ENCODE peak calls at places on chromosomes 5 and 9, in eight cellular contexts. One of them, this sample, is unnamed.

GRCh38 chr9:91500509-91501011 is 76.9 kb upstream of the NFIL3 start:
- DNase-seq in CD8-positive, alpha-beta T cell: no peak
- DNase-seq in osteoblast: peak; percentile 86
- DNase-seq in GM06990: no peak
- DNase-seq in fibroblast of lung: peak; percentile 96
- DNase-seq in mesendoderm: no peak
- DNase-seq in mesenchymal stem cell: peak; percentile 92
- DNase-seq in PC-3: peak; percentile 69
- DNase-seq in this sample: no peak

GRCh38 chr5:103511554-103511885 is 51.1 kb downstream of the NUDT12 start:
- DNase-seq in GM06990: no peak
- DNase-seq in mesenchymal stem cell: peak; percentile 27
- DNase-seq in fibroblast of lung: peak; percentile 45
- DNase-seq in mesendoderm: no peak
- DNase-seq in CD8-positive, alpha-beta T cell: no peak
- DNase-seq in PC-3: peak; percentile 92
- DNase-seq in osteoblast: no peak
- DNase-seq in this sample: no peak

GRCh38 chr5:55241756-55242155 is 8.3 kb upstream of the CCNO start:
- DNase-seq in PC-3: no peak
- DNase-seq in mesendoderm: no peak
- DNase-seq in mesenchymal stem cell: no peak
- DNase-seq in osteoblast: no peak
- DNase-seq in GM06990: no peak
- DNase-seq in fibroblast of lung: no peak
- DNase-seq in CD8-positive, alpha-beta T cell: no peak
- DNase-seq in this sample: no peak

GRCh38 chr5:127216906-127217675 is 73.5 kb upstream of the MEGF10 start:
- DNase-seq in GM06990: no peak
- DNase-seq in CD8-positive, alpha-beta T cell: no peak
- DNase-seq in fibroblast of lung: peak; percentile 24
- DNase-seq in osteoblast: no peak
- DNase-seq in PC-3: no peak
- DNase-seq in mesenchymal stem cell: no peak
- DNase-seq in mesendoderm: peak; percentile 48
- DNase-seq in this sample: no peak

GRCh38 chr5:4676934-4677333 is 463.2 kb upstream of the ADAMTS16 start:
- DNase-seq in CD8-positive, alpha-beta T cell: no peak
- DNase-seq in mesenchymal stem cell: no peak
- DNase-seq in osteoblast: no peak
- DNase-seq in PC-3: no peak
- DNase-seq in mesendoderm: no peak
- DNase-seq in GM06990: no peak
- DNase-seq in fibroblast of lung: peak; percentile 75
- DNase-seq in this sample: no peak

GRCh38 chr5:151592855-151593408 is 1.8 kb upstream of the FAT2 start:
- DNase-seq in fibroblast of lung: no peak
- DNase-seq in PC-3: no peak
- DNase-seq in mesenchymal stem cell: peak; percentile 3
- DNase-seq in osteoblast: peak; percentile 88
- DNase-seq in mesendoderm: peak; percentile 25
- DNase-seq in GM06990: no peak
- DNase-seq in CD8-positive, alpha-beta T cell: no peak
- DNase-seq in this sample: no peak

GRCh38 chr5:174251305-174251704 is 205.8 kb downstream of the NSG2 start:
- DNase-seq in fibroblast of lung: no peak
- DNase-seq in osteoblast: no peak
- DNase-seq in mesenchymal stem cell: no peak
- DNase-seq in CD8-positive, alpha-beta T cell: no peak
- DNase-seq in GM06990: no peak
- DNase-seq in PC-3: no peak
- DNase-seq in mesendoderm: no peak
- DNase-seq in this sample: no peak

GRCh38 chr5:52727568-52727967 is 60.1 kb upstream of the ITGA1 start:
- DNase-seq in fibroblast of lung: peak; percentile 48
- DNase-seq in osteoblast: peak; percentile 49
- DNase-seq in CD8-positive, alpha-beta T cell: no peak
- DNase-seq in PC-3: peak; percentile 84
- DNase-seq in mesendoderm: peak; percentile 22
- DNase-seq in mesenchymal stem cell: peak; percentile 90
- DNase-seq in GM06990: no peak
- DNase-seq in this sample: no peak

GRCh38 chr9:571066-571465 is 270.4 kb upstream of the DMRT1 start:
- DNase-seq in mesenchymal stem cell: no peak
- DNase-seq in fibroblast of lung: no peak
- DNase-seq in mesendoderm: no peak
- DNase-seq in CD8-positive, alpha-beta T cell: no peak
- DNase-seq in GM06990: no peak
- DNase-seq in PC-3: no peak
- DNase-seq in osteoblast: no peak
- DNase-seq in this sample: no peak

GRCh38 chr5:110900829-110901228 is 162.0 kb downstream of the SLC25A46 start:
- DNase-seq in osteoblast: no peak
- DNase-seq in PC-3: peak; percentile 96
- DNase-seq in GM06990: no peak
- DNase-seq in mesenchymal stem cell: peak; percentile 85
- DNase-seq in CD8-positive, alpha-beta T cell: no peak
- DNase-seq in mesendoderm: no peak
- DNase-seq in fibroblast of lung: peak; percentile 99
- DNase-seq in this sample: no peak

GRCh38 chr5:173909205-173909604 is 21.1 kb downstream of the CPEB4 start:
- DNase-seq in fibroblast of lung: no peak
- DNase-seq in PC-3: no peak
- DNase-seq in osteoblast: no peak
- DNase-seq in mesendoderm: no peak
- DNase-seq in mesenchymal stem cell: no peak
- DNase-seq in CD8-positive, alpha-beta T cell: no peak
- DNase-seq in GM06990: no peak
- DNase-seq in this sample: no peak

GRCh38 chr5:58462623-58463230 is 2.8 kb upstream of the PLK2 start:
- DNase-seq in fibroblast of lung: peak; percentile 53
- DNase-seq in mesendoderm: peak; percentile 58
- DNase-seq in PC-3: peak; percentile 74
- DNase-seq in osteoblast: peak; percentile 15
- DNase-seq in mesenchymal stem cell: peak; percentile 79
- DNase-seq in CD8-positive, alpha-beta T cell: peak; percentile 25
- DNase-seq in GM06990: peak; percentile 18
- DNase-seq in this sample: peak; percentile 24

GRCh38 chr9:37953775-37954437 is 50.0 kb upstream of the SLC25A51 start:
- DNase-seq in fibroblast of lung: peak; percentile 99
- DNase-seq in GM06990: peak; percentile 83
- DNase-seq in mesendoderm: peak; percentile 56
- DNase-seq in PC-3: peak; percentile 96
- DNase-seq in CD8-positive, alpha-beta T cell: no peak
- DNase-seq in osteoblast: peak; percentile 97
- DNase-seq in mesenchymal stem cell: peak; percentile 99
- DNase-seq in this sample: no peak

GRCh38 chr9:127178646-127179632 is 56.5 kb upstream of the ANGPTL2 start:
- DNase-seq in GM06990: no peak
- DNase-seq in CD8-positive, alpha-beta T cell: no peak
- DNase-seq in mesenchymal stem cell: no peak
- DNase-seq in osteoblast: peak; percentile 32
- DNase-seq in PC-3: no peak
- DNase-seq in mesendoderm: no peak
- DNase-seq in fibroblast of lung: no peak
- DNase-seq in this sample: peak; percentile 72

GRCh38 chr9:22257026-22257425 is 189.6 kb upstream of the DMRTA1 start:
- DNase-seq in GM06990: no peak
- DNase-seq in CD8-positive, alpha-beta T cell: no peak
- DNase-seq in osteoblast: no peak
- DNase-seq in fibroblast of lung: no peak
- DNase-seq in PC-3: peak; percentile 48
- DNase-seq in mesenchymal stem cell: no peak
- DNase-seq in mesendoderm: no peak
- DNase-seq in this sample: no peak

GRCh38 chr5:83038924-83039323 is 38.3 kb downstream of the TMEM167A start:
- DNase-seq in osteoblast: no peak
- DNase-seq in PC-3: no peak
- DNase-seq in mesenchymal stem cell: no peak
- DNase-seq in fibroblast of lung: no peak
- DNase-seq in CD8-positive, alpha-beta T cell: no peak
- DNase-seq in mesendoderm: no peak
- DNase-seq in GM06990: no peak
- DNase-seq in this sample: no peak

GRCh38 chr5:43602818-43603534 is at the start of gene NNT:
- DNase-seq in PC-3: peak; percentile 42
- DNase-seq in mesendoderm: peak; percentile 72
- DNase-seq in CD8-positive, alpha-beta T cell: peak; percentile 61
- DNase-seq in fibroblast of lung: peak; percentile 59
- DNase-seq in GM06990: peak; percentile 88
- DNase-seq in mesenchymal stem cell: peak; percentile 59
- DNase-seq in osteoblast: peak; percentile 84
- DNase-seq in this sample: peak; percentile 87

DNA sequence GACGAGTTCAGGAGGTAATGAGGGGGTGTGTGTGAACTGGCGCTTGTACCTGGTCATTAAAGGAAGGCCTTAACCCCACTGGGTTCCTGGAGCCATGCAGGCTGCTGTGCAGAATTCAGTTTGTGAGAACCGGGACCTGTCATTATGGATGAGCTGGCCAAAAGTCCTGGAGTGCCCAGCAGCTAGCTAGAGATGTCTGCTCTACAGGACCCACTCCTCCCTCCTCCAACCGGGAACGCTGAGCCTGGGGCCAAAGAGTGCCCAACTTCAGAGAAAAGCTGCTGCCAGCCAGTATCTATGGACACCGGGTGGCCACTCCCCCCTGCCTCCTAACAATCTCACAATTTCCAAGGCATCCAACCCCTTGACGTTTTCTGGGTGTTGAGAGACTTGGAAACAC is 1.2 kb downstream of the ENTREP1 start:
- DNase-seq in mesenchymal stem cell: no peak
- DNase-seq in CD8-positive, alpha-beta T cell: no peak
- DNase-seq in mesendoderm: peak; percentile 31
- DNase-seq in GM06990: no peak
- DNase-seq in PC-3: no peak
- DNase-seq in fibroblast of lung: no peak
- DNase-seq in osteoblast: peak; percentile 70
- DNase-seq in this sample: no peak
- H3K4me3 ChIP-seq in mesenchymal stem cell: no peak overlapping the region
- H3K4me3 ChIP-seq in CD8-positive, alpha-beta T cell: no peak overlapping the region
- H3K4me3 ChIP-seq in mesendoderm: peak overlapping the region; percentile 60
- H3K4me3 ChIP-seq in GM06990: no peak overlapping the region
- H3K4me3 ChIP-seq in PC-3: no peak overlapping the region
- H3K4me3 ChIP-seq in fibroblast of lung: no peak overlapping the region
- H3K4me3 ChIP-seq in osteoblast: no peak overlapping the region
- H3K4me3 ChIP-seq in this sample: peak overlapping the region; percentile 73

DNA sequence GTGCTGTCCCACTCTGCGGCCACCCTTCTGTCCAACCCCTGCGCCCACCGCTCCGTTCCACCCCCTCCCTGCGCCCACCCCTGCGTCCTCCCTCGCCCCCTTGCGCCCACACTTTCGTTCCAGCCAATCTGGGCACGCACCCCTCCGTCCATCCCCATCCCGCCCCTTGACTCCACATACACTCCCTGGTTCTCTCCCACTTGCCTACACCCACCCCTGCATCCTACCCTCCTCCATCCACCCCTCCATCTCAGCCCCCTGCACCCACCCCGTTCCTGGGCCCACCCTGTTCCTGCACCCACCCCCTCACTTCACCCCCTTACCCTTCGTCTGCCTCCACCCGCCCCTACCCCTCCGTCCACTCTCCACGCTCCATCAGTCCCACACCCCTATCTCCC is 7.0 kb downstream of the ADAMTS13 start:
- DNase-seq in osteoblast: peak; percentile 81
- DNase-seq in fibroblast of lung: no peak
- DNase-seq in mesendoderm: peak; percentile 68
- DNase-seq in CD8-positive, alpha-beta T cell: no peak
- DNase-seq in PC-3: no peak
- DNase-seq in mesenchymal stem cell: no peak
- DNase-seq in GM06990: no peak
- DNase-seq in this sample: peak; percentile 92
- H3K4me3 ChIP-seq in osteoblast: no peak overlapping the region
- H3K4me3 ChIP-seq in fibroblast of lung: no peak overlapping the region
- H3K4me3 ChIP-seq in mesendoderm: no peak overlapping the region
- H3K4me3 ChIP-seq in CD8-positive, alpha-beta T cell: no peak overlapping the region
- H3K4me3 ChIP-seq in PC-3: no peak overlapping the region
- H3K4me3 ChIP-seq in mesenchymal stem cell: no peak overlapping the region
- H3K4me3 ChIP-seq in GM06990: no peak overlapping the region
- H3K4me3 ChIP-seq in this sample: peak overlapping the region; percentile 51

GRCh38 chr9:35519697-35520403 is 29.9 kb downstream of the RUSC2 start:
- DNase-seq in PC-3: no peak
- DNase-seq in mesenchymal stem cell: no peak
- DNase-seq in osteoblast: no peak
- DNase-seq in fibroblast of lung: peak; percentile 62
- DNase-seq in GM06990: no peak
- DNase-seq in mesendoderm: peak; percentile 16
- DNase-seq in CD8-positive, alpha-beta T cell: no peak
- DNase-seq in this sample: no peak
- H3K4me3 ChIP-seq in PC-3: peak overlapping the region; percentile 10
- H3K4me3 ChIP-seq in mesenchymal stem cell: no peak overlapping the region
- H3K4me3 ChIP-seq in osteoblast: no peak overlapping the region
- H3K4me3 ChIP-seq in fibroblast of lung: no peak overlapping the region
- H3K4me3 ChIP-seq in GM06990: no peak overlapping the region
- H3K4me3 ChIP-seq in mesendoderm: no peak overlapping the region
- H3K4me3 ChIP-seq in CD8-positive, alpha-beta T cell: no peak overlapping the region
- H3K4me3 ChIP-seq in this sample: no peak overlapping the region

DNA sequence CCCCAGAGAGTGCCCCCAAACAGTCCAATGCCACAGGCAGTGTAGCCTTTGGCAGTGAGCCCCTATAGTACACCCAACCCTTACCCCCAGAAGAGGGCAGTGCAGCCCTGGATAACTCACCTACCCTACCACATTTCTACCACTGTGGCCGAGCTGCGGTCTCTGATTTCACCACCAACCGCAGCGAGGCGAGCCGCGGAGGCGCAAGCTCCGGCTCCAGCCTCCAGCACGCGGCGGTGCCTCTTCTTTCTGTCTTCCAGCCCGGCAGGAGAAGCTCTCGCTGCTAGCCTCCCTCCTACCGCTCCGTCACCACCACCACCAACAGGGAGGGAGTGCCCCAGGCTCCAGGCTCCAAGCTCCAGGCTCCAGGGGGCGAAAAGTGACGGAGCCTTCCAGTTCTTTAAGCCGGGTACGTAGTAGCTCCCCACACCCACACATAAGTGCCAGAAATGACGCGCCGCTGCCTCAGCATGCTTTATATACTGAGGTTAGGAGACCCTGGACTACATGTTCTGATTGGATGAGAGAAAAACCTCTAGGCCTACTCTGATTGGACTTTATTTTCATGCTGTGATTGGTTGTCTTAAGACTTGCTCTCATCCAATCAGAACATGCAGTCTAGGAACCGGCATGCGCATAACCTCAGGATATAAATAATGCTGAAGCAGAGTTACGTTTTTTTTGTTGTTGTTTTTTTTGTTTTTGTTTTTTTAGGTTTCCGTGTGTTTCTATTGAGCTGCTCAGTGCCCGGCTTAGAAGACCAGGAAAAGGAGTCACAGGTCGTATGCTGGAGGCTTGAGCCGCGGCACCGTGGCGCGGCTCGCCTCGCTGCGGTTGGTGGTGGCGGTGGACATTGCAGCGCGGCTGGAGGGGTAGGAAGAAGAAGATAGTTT is at the start of gene PCAT7:
- DNase-seq in CD8-positive, alpha-beta T cell: no peak
- DNase-seq in osteoblast: peak; percentile 88
- DNase-seq in mesenchymal stem cell: peak; percentile 98
- DNase-seq in fibroblast of lung: peak; percentile 47
- DNase-seq in PC-3: peak; percentile 87
- DNase-seq in GM06990: peak; percentile 13
- DNase-seq in mesendoderm: peak; percentile 96
- DNase-seq in this sample: peak; percentile 87
- H3K4me3 ChIP-seq in CD8-positive, alpha-beta T cell: no peak within 1 kb of the TSS
- H3K4me3 ChIP-seq in osteoblast: peak within 1 kb of the TSS; percentile 59
- H3K4me3 ChIP-seq in mesenchymal stem cell: peak within 1 kb of the TSS; percentile 38
- H3K4me3 ChIP-seq in fibroblast of lung: no peak within 1 kb of the TSS
- H3K4me3 ChIP-seq in PC-3: peak within 1 kb of the TSS; percentile 85
- H3K4me3 ChIP-seq in GM06990: no peak within 1 kb of the TSS
- H3K4me3 ChIP-seq in mesendoderm: peak within 1 kb of the TSS; percentile 73
- H3K4me3 ChIP-seq in this sample: peak within 1 kb of the TSS; percentile 80

GRCh38 chr9:4796988-4797956 is 4.5 kb downstream of the RCL1 start:
- DNase-seq in GM06990: no peak
- DNase-seq in CD8-positive, alpha-beta T cell: no peak
- DNase-seq in fibroblast of lung: peak; percentile 32
- DNase-seq in PC-3: peak; percentile 50
- DNase-seq in mesenchymal stem cell: peak; percentile 47
- DNase-seq in mesendoderm: peak; percentile 83
- DNase-seq in osteoblast: peak; percentile 65
- DNase-seq in this sample: peak; percentile 57
- H3K4me3 ChIP-seq in GM06990: peak overlapping the region; percentile 7
- H3K4me3 ChIP-seq in CD8-positive, alpha-beta T cell: no peak overlapping the region
- H3K4me3 ChIP-seq in fibroblast of lung: no peak overlapping the region
- H3K4me3 ChIP-seq in PC-3: no peak overlapping the region
- H3K4me3 ChIP-seq in mesenchymal stem cell: no peak overlapping the region
- H3K4me3 ChIP-seq in mesendoderm: no peak overlapping the region
- H3K4me3 ChIP-seq in osteoblast: no peak overlapping the region
- H3K4me3 ChIP-seq in this sample: no peak overlapping the region

This sample was measured in H7.